ENCODE peak calls at places on chromosomes 1 and 21, in six cellular contexts. One of them, this sample, is unnamed.

GRCh38 chr1:205204552-205204951 is 7.0 kb downstream of the DSTYK start:
- DNase-seq in body of pancreas: no peak
- DNase-seq in esophagus squamous epithelium: no peak
- DNase-seq in breast epithelium: no peak
- DNase-seq in adrenal gland: no peak
- DNase-seq in ovary: no peak
- DNase-seq in this sample: no peak

GRCh38 chr1:11648039-11648438 is 6.2 kb downstream of the FBXO2 start:
- DNase-seq in body of pancreas: peak; percentile 43
- DNase-seq in esophagus squamous epithelium: no peak
- DNase-seq in breast epithelium: no peak
- DNase-seq in adrenal gland: peak; percentile 64
- DNase-seq in ovary: no peak
- DNase-seq in this sample: no peak

GRCh38 chr1:241605146-241605805 is 34.9 kb downstream of the CHML start:
- DNase-seq in body of pancreas: no peak
- DNase-seq in esophagus squamous epithelium: no peak
- DNase-seq in breast epithelium: no peak
- DNase-seq in adrenal gland: no peak
- DNase-seq in ovary: no peak
- DNase-seq in this sample: no peak

GRCh38 chr1:231217056-231217455 is 24.0 kb upstream of the GNPAT start:
- DNase-seq in body of pancreas: no peak
- DNase-seq in esophagus squamous epithelium: no peak
- DNase-seq in breast epithelium: no peak
- DNase-seq in adrenal gland: no peak
- DNase-seq in ovary: no peak
- DNase-seq in this sample: no peak

GRCh38 chr1:39816431-39817090 is 27.9 kb upstream of the BMP8B start:
- DNase-seq in body of pancreas: peak; percentile 70
- DNase-seq in esophagus squamous epithelium: peak; percentile 33
- DNase-seq in breast epithelium: peak; percentile 62
- DNase-seq in adrenal gland: peak; percentile 79
- DNase-seq in ovary: peak; percentile 67
- DNase-seq in this sample: peak; percentile 66

GRCh38 chr1:227459977-227460376 is 103.4 kb upstream of the ZNF678 start:
- DNase-seq in body of pancreas: no peak
- DNase-seq in esophagus squamous epithelium: no peak
- DNase-seq in breast epithelium: no peak
- DNase-seq in adrenal gland: no peak
- DNase-seq in ovary: no peak
- DNase-seq in this sample: no peak

GRCh38 chr1:6803357-6803756 is 18.1 kb downstream of the CAMTA1 start:
- DNase-seq in body of pancreas: no peak
- DNase-seq in esophagus squamous epithelium: no peak
- DNase-seq in breast epithelium: no peak
- DNase-seq in adrenal gland: no peak
- DNase-seq in ovary: no peak
- DNase-seq in this sample: no peak

GRCh38 chr1:241531195-241532172 is 694 bp upstream of the KMO start:
- DNase-seq in body of pancreas: no peak
- DNase-seq in esophagus squamous epithelium: no peak
- DNase-seq in breast epithelium: no peak
- DNase-seq in adrenal gland: no peak
- DNase-seq in ovary: no peak
- DNase-seq in this sample: peak; percentile 4

GRCh38 chr1:226607268-226607660 is 58.7 kb downstream of the STUM start:
- DNase-seq in body of pancreas: no peak
- DNase-seq in esophagus squamous epithelium: no peak
- DNase-seq in breast epithelium: no peak
- DNase-seq in adrenal gland: no peak
- DNase-seq in ovary: no peak
- DNase-seq in this sample: no peak

GRCh38 chr1:65109515-65109914 is 38.5 kb upstream of the AK4 start:
- DNase-seq in body of pancreas: peak; percentile 12
- DNase-seq in esophagus squamous epithelium: no peak
- DNase-seq in breast epithelium: no peak
- DNase-seq in adrenal gland: no peak
- DNase-seq in ovary: no peak
- DNase-seq in this sample: no peak

DNA sequence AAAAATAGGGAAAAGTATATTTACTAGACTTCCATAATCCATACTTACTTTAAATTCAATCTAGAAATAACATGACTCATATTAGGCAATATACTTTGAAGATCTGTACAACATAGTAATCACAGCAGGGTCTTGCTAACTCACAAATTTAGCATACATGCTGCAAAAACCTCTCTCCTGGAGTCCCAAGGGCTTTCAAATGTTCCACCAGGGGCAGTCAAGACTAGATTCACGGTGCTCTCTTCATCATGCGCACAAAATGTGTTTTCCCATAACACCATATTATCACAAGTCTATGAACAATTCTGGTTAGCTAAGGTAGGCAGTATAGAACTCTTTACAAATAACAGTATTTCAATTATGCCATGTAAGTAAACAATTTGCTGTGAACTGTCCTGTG is 45.8 kb downstream of the SSX2IP start:
- DNase-seq in body of pancreas: no peak
- DNase-seq in esophagus squamous epithelium: no peak
- DNase-seq in breast epithelium: no peak
- DNase-seq in adrenal gland: no peak
- DNase-seq in ovary: no peak
- DNase-seq in this sample: no peak
- TF ChIP-seq POLR2A in body of pancreas: no peak
- TF ChIP-seq POLR2A in esophagus squamous epithelium: no peak
- TF ChIP-seq POLR2A in breast epithelium: no peak
- TF ChIP-seq POLR2A in adrenal gland: no peak
- TF ChIP-seq POLR2A in ovary: no peak
- TF ChIP-seq POLR2A in this sample: no peak

DNA sequence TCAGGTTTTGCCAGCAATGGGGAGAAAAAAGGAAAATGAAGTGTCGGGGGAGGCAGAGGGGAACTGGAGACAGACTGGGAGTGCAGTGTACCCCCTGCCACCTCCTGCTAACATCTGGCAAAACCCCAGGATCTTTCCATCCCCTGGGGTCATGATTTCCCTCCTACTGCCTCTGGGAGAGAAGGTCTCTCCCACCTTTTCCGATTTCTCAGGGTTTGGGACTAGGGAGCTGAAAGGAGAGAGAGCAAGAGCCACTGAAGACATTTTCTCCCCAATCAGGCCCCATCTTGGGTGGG is 5.1 kb downstream of the FHL3 start:
- DNase-seq in body of pancreas: no peak
- DNase-seq in esophagus squamous epithelium: no peak
- DNase-seq in breast epithelium: no peak
- DNase-seq in adrenal gland: no peak
- DNase-seq in ovary: no peak
- DNase-seq in this sample: no peak
- TF ChIP-seq POLR2A in body of pancreas: no peak
- TF ChIP-seq POLR2A in esophagus squamous epithelium: no peak
- TF ChIP-seq POLR2A in breast epithelium: no peak
- TF ChIP-seq POLR2A in adrenal gland: no peak
- TF ChIP-seq POLR2A in ovary: no peak
- TF ChIP-seq POLR2A in this sample: no peak

DNA sequence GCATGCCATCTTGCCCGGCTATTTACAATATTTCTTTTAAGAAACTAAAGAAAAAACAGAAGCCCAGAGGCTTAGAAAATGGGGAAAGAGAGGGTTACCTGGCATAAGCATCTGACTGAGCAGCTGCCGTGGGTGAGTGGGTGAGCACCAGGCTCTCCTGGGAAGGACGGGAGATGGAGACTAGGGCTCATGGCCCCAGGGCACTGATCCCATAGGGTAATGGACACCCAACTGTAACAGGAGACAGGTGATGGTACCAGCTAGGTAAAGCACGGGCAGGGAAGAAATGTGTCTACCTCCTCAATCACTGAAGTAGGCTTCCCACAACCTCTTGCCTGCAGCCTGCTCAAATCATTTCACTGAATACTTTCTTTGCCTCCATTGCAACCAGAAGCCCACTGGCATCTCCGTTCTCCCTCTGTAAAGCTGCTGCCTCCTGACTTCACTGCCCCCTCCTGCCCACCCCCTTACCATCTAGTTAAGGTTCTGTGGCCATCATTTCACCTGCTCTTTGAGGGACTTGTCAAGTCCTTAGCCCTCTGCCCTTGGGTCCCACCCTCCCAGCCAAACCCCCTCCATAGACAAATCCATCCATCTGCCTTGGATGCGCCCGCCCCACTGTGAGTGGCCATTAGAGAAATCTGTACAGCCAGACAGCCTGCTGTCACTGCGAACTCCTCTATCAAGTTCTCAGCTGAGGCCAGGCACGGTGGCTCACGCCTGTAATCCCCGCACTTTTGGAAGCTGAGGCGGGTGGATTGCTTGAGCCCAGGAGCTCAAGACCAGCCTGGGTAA is 6.2 kb downstream of the TMEM125 start:
- DNase-seq in body of pancreas: no peak
- DNase-seq in esophagus squamous epithelium: no peak
- DNase-seq in breast epithelium: no peak
- DNase-seq in adrenal gland: no peak
- DNase-seq in ovary: no peak
- DNase-seq in this sample: no peak
- TF ChIP-seq POLR2A in body of pancreas: peak; percentile 10
- TF ChIP-seq POLR2A in esophagus squamous epithelium: no peak
- TF ChIP-seq POLR2A in breast epithelium: no peak
- TF ChIP-seq POLR2A in adrenal gland: no peak
- TF ChIP-seq POLR2A in ovary: no peak
- TF ChIP-seq POLR2A in this sample: no peak

GRCh38 chr1:169495050-169495740 is 9.5 kb upstream of the SLC19A2 start:
- DNase-seq in body of pancreas: no peak
- DNase-seq in esophagus squamous epithelium: no peak
- DNase-seq in breast epithelium: no peak
- DNase-seq in adrenal gland: no peak
- DNase-seq in ovary: no peak
- DNase-seq in this sample: no peak

GRCh38 chr1:169494343-169494742 is 8.6 kb upstream of the SLC19A2 start:
- DNase-seq in body of pancreas: no peak
- DNase-seq in esophagus squamous epithelium: no peak
- DNase-seq in breast epithelium: no peak
- DNase-seq in adrenal gland: no peak
- DNase-seq in ovary: no peak
- DNase-seq in this sample: no peak

GRCh38 chr1:169495916-169496315 is 10.2 kb upstream of the SLC19A2 start:
- DNase-seq in body of pancreas: no peak
- DNase-seq in esophagus squamous epithelium: no peak
- DNase-seq in breast epithelium: no peak
- DNase-seq in adrenal gland: no peak
- DNase-seq in ovary: no peak
- DNase-seq in this sample: no peak

GRCh38 chr1:169491845-169492281 is 6.1 kb upstream of the SLC19A2 start:
- DNase-seq in body of pancreas: no peak
- DNase-seq in esophagus squamous epithelium: no peak
- DNase-seq in breast epithelium: no peak
- DNase-seq in adrenal gland: no peak
- DNase-seq in ovary: no peak
- DNase-seq in this sample: no peak

DNA sequence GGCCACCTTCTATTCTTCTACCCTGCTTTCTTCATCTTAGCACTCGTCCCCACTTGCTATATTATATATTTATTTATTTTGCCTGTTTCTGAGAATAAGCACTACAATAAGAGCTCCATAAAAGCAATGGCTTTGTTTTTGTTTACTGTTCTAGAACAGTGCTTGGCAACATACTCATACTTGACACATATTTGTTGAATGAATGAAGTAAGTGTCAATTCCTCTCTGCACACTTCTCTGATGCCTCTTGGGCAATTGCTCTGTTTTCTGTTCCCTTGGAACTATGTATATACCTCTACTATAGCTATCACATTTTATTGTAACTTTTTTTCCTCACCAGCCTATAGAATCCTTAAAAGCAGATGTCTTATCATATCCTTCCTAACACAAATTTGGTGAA is 7.5 kb upstream of the SLC19A2 start:
- DNase-seq in body of pancreas: no peak
- DNase-seq in esophagus squamous epithelium: no peak
- DNase-seq in breast epithelium: no peak
- DNase-seq in adrenal gland: no peak
- DNase-seq in ovary: no peak
- DNase-seq in this sample: no peak
- TF ChIP-seq POLR2A in body of pancreas: no peak
- TF ChIP-seq POLR2A in esophagus squamous epithelium: no peak
- TF ChIP-seq POLR2A in breast epithelium: no peak
- TF ChIP-seq POLR2A in adrenal gland: no peak
- TF ChIP-seq POLR2A in ovary: no peak
- TF ChIP-seq POLR2A in this sample: no peak

GRCh38 chr1:36149973-36150295 is 648 bp upstream of the TRAPPC3 start:
- DNase-seq in body of pancreas: no peak
- DNase-seq in esophagus squamous epithelium: no peak
- DNase-seq in breast epithelium: no peak
- DNase-seq in adrenal gland: no peak
- DNase-seq in ovary: no peak
- DNase-seq in this sample: no peak

GRCh38 chr1:36148821-36149236 is 457 bp downstream of the TRAPPC3 start:
- DNase-seq in body of pancreas: no peak
- DNase-seq in esophagus squamous epithelium: no peak
- DNase-seq in breast epithelium: no peak
- DNase-seq in adrenal gland: no peak
- DNase-seq in ovary: no peak
- DNase-seq in this sample: no peak

GRCh38 chr1:36150296-36151132 is 1.2 kb upstream of the TRAPPC3 start:
- DNase-seq in body of pancreas: peak; percentile 97
- DNase-seq in esophagus squamous epithelium: peak; percentile 75
- DNase-seq in breast epithelium: peak; percentile 96
- DNase-seq in adrenal gland: peak; percentile 97
- DNase-seq in ovary: peak; percentile 87
- DNase-seq in this sample: peak; percentile 89

GRCh38 chr1:36151133-36151844 is 2.0 kb upstream of the TRAPPC3 start:
- DNase-seq in body of pancreas: no peak
- DNase-seq in esophagus squamous epithelium: no peak
- DNase-seq in breast epithelium: no peak
- DNase-seq in adrenal gland: no peak
- DNase-seq in ovary: no peak
- DNase-seq in this sample: no peak

GRCh38 chr1:36149237-36149972 is at the start of gene TRAPPC3:
- DNase-seq in body of pancreas: peak; percentile 100
- DNase-seq in esophagus squamous epithelium: peak; percentile 99
- DNase-seq in breast epithelium: peak; percentile 100
- DNase-seq in adrenal gland: peak; percentile 100
- DNase-seq in ovary: peak; percentile 100
- DNase-seq in this sample: peak; percentile 90
- TF ChIP-seq POLR2A in body of pancreas: peak; percentile 89
- TF ChIP-seq POLR2A in esophagus squamous epithelium: no peak
- TF ChIP-seq POLR2A in breast epithelium: peak; percentile 89
- TF ChIP-seq POLR2A in adrenal gland: peak; percentile 77
- TF ChIP-seq POLR2A in ovary: peak; percentile 86
- TF ChIP-seq POLR2A in this sample: peak; percentile 79

DNA sequence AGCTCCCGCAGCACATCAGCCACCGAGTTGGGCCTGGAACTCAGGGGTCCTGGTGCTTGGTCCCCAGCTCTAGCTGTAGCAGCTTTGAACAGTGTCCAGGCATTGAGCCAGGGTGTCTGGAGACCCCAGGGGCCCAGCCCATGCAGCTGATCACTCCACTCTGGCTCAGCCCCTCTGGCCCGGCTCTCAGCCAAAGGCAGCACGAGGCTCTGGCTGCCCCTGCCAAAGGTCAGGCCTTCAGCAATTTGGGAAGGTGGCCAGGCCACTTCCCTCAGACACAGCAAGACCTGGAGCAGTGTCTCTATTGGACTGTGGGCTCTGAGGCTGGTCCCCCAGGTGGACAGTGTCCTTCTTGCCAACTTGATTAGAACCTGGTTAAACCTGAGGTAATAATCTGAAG is 34.4 kb upstream of the RNF19B start:
- DNase-seq in body of pancreas: peak; percentile 20
- DNase-seq in esophagus squamous epithelium: no peak
- DNase-seq in breast epithelium: no peak
- DNase-seq in adrenal gland: peak; percentile 80
- DNase-seq in ovary: peak; percentile 34
- DNase-seq in this sample: no peak
- TF ChIP-seq POLR2A in body of pancreas: no peak
- TF ChIP-seq POLR2A in esophagus squamous epithelium: no peak
- TF ChIP-seq POLR2A in breast epithelium: no peak
- TF ChIP-seq POLR2A in adrenal gland: no peak
- TF ChIP-seq POLR2A in ovary: no peak
- TF ChIP-seq POLR2A in this sample: no peak

GRCh38 chr21:33948096-33948950 is 32.7 kb upstream of the ATP5PO start:
- DNase-seq in body of pancreas: peak; percentile 85
- DNase-seq in esophagus squamous epithelium: peak; percentile 29
- DNase-seq in breast epithelium: peak; percentile 71
- DNase-seq in adrenal gland: peak; percentile 71
- DNase-seq in ovary: peak; percentile 37
- DNase-seq in this sample: peak; percentile 68
- TF ChIP-seq POLR2A in body of pancreas: no peak
- TF ChIP-seq POLR2A in esophagus squamous epithelium: no peak
- TF ChIP-seq POLR2A in breast epithelium: no peak
- TF ChIP-seq POLR2A in adrenal gland: no peak
- TF ChIP-seq POLR2A in ovary: no peak
- TF ChIP-seq POLR2A in this sample: peak; percentile 22